ENCODE peak calls at places on chromosome 4, in seven cellular contexts. S is A172; F is activated naive CD4-positive, alpha-beta T cell treated with anti-CD3 and anti-CD28 coated beads for 36 hours; C is HTR-8/SVneo; Y is stimulated activated CD4-positive, alpha-beta T cell treated with anti-CD3 and anti-CD28 coated beads, Interleukin-15, amount 100 ng/mL, for 48 hours; I is A549; V is posterior vena cava. M is an unnamed sample.

GRCh38 chr4:985123-985830 is 1.6 kb upstream of the IDUA start:
- DNase-seq in V (no peak), Y (peak), S (no peak), C (no peak), F (peak), I (no peak), M (peak)

GRCh38 chr4:159547645-159548308 is 444.9 kb downstream of the RAPGEF2 start:
- DNase-seq in F (no peak), I (no peak), C (peak), Y (no peak), S (peak), V (no peak), M (no peak)

GRCh38 chr4:1305781-1306455 is 16.2 kb downstream of the MAEA start:
- DNase-seq in I (no peak), V (peak), F (peak), C (no peak), Y (no peak), S (no peak), M (no peak)

GRCh38 chr4:27463816-27464215 is 603.2 kb downstream of the STIM2 start:
- DNase-seq in V (no peak), I (peak), S (peak), C (peak), F (no peak), Y (no peak), M (no peak)

GRCh38 chr4:89712141-89712540 is 124.8 kb downstream of the SNCA start:
- DNase-seq in S (no peak), F (no peak), V (no peak), C (no peak), I (no peak), Y (no peak), M (no peak)

GRCh38 chr4:159141193-159141592 is 38.3 kb downstream of the RAPGEF2 start:
- DNase-seq in S (no peak), I (peak), Y (no peak), F (no peak), C (no peak), V (no peak), M (no peak)

GRCh38 chr4:139207247-139207646 is 30.2 kb upstream of the ELF2 start:
- DNase-seq in I (no peak), F (no peak), V (no peak), C (no peak), S (no peak), Y (no peak), M (no peak)

GRCh38 chr4:10951306-10951705 is 266.7 kb upstream of the CLNK start:
- DNase-seq in I (no peak), S (no peak), Y (no peak), F (no peak), V (no peak), C (no peak), M (no peak)

GRCh38 chr4:114265342-114265741 is 285.9 kb upstream of the ARSJ start:
- DNase-seq in C (no peak), F (no peak), I (no peak), V (no peak), Y (no peak), S (no peak), M (no peak)

GRCh38 chr4:1598206-1598605 is 85.9 kb downstream of the FAM53A start:
- DNase-seq in F (no peak), V (peak), S (no peak), Y (no peak), I (no peak), C (no peak), M (no peak)

GRCh38 chr4:184165291-184165690 is 52.4 kb downstream of the ENPP6 start:
- DNase-seq in V (no peak), S (peak), I (no peak), F (no peak), Y (no peak), C (peak), M (no peak)

GRCh38 chr4:21765810-21766407 is 182.7 kb downstream of the KCNIP4 start:
- DNase-seq in I (peak), S (peak), F (peak), V (no peak), C (no peak), Y (no peak), M (peak)

GRCh38 chr4:20395160-20395773 is 143.6 kb downstream of the SLIT2 start:
- DNase-seq in S (peak), V (no peak), I (peak), Y (no peak), F (peak), C (peak), M (peak)

GRCh38 chr4:98574816-98575215 is 83.6 kb downstream of the TSPAN5 start:
- DNase-seq in F (no peak), Y (no peak), I (no peak), V (no peak), C (no peak), S (no peak), M (no peak)

GRCh38 chr4:76354517-76355473 is 48.3 kb downstream of the STBD1 start:
- DNase-seq in S (no peak), V (no peak), C (no peak), Y (peak), F (peak), I (no peak), M (no peak)

GRCh38 chr4:110669663-110670062 is 46.8 kb upstream of the PITX2 start:
- DNase-seq in I (peak), S (no peak), F (no peak), V (no peak), C (no peak), Y (no peak), M (no peak)

GRCh38 chr4:158193171-158193749 is 17.0 kb upstream of the TMEM144 start:
- DNase-seq in F (no peak), C (peak), I (peak), V (no peak), Y (no peak), S (peak), M (peak)

GRCh38 chr4:150336676-150337412 is 245.1 kb upstream of the MAB21L2 start:
- DNase-seq in I (no peak), F (no peak), C (no peak), V (no peak), Y (no peak), S (no peak), M (no peak)

GRCh38 chr4:2350982-2351381 is 67.5 kb downstream of the ZFYVE28 start:
- DNase-seq in I (no peak), C (no peak), S (no peak), F (no peak), V (no peak), Y (no peak), M (no peak)

GRCh38 chr4:56979674-56980073 is 978 bp downstream of the POLR2B start:
- DNase-seq in Y (peak), V (no peak), F (peak), I (no peak), C (no peak), S (no peak), M (no peak)

GRCh38 chr4:105215609-105216313 is 69.1 kb downstream of the TET2 start:
- DNase-seq in F (no peak), C (no peak), Y (no peak), S (peak), I (no peak), V (no peak), M (no peak)

GRCh38 chr4:89039735-89040338 is 17.1 kb downstream of the FAM13A start:
- DNase-seq in C (no peak), V (no peak), S (no peak), Y (no peak), I (no peak), F (no peak), M (no peak)

GRCh38 chr4:83075696-83076095 is 38.8 kb downstream of the PLAC8 start:
- DNase-seq in I (no peak), C (peak), V (no peak), F (no peak), S (peak), Y (no peak), M (no peak)

GRCh38 chr4:100843897-100844296 is 326.1 kb upstream of the EMCN start:
- DNase-seq in C (no peak), Y (no peak), F (no peak), S (no peak), V (no peak), I (no peak), M (no peak)

GRCh38 chr4:83865417-83866150 is 329.7 kb downstream of the GPAT3 start:
- DNase-seq in F (no peak), I (no peak), Y (no peak), V (no peak), C (no peak), S (no peak), M (no peak)

GRCh38 chr4:121749225-121749624 is 15.7 kb downstream of the SMIM43 start:
- DNase-seq in S (no peak), C (no peak), V (no peak), F (no peak), Y (no peak), I (no peak), M (no peak)

GRCh38 chr4:10074767-10075105 is 41.9 kb downstream of the WDR1 start:
- DNase-seq in S (peak), V (no peak), F (peak), Y (no peak), C (peak), I (peak), M (no peak)

GRCh38 chr4:175874290-175874689 is 62.2 kb upstream of the GPM6A start:
- DNase-seq in C (no peak), S (peak), I (no peak), V (no peak), F (no peak), Y (no peak), M (no peak)

GRCh38 chr4:181301735-181302380 is 941.3 kb upstream of the TENM3 start:
- DNase-seq in S (peak), V (no peak), F (peak), Y (peak), C (peak), I (peak), M (peak)

GRCh38 chr4:162154862-162155540 is 8.8 kb downstream of the FSTL5 start:
- DNase-seq in Y (no peak), F (no peak), S (no peak), V (no peak), I (no peak), C (no peak), M (no peak)

GRCh38 chr4:16767251-16767650 is 131.2 kb downstream of the LDB2 start:
- DNase-seq in Y (no peak), V (no peak), C (no peak), F (no peak), S (no peak), I (no peak), M (no peak)

GRCh38 chr4:81196126-81196650 is 18.8 kb downstream of the PRKG2 start:
- DNase-seq in S (no peak), C (no peak), Y (no peak), V (no peak), F (no peak), I (no peak), M (no peak)

GRCh38 chr4:118969359-118969758 is 80.7 kb downstream of the SYNPO2 start:
- DNase-seq in I (peak), S (peak), V (peak), F (peak), Y (no peak), C (peak), M (peak)